ENCODE peak calls at places on chromosomes 1 and 21, in five cellular contexts. A is IMR-90, D is spleen, N is endodermal cell, O is body of pancreas. Q is an unnamed sample.
A peak's percentile ranks its signal among the peaks of the same experiment; 100 is the strongest.

GRCh38 chr21:36274128-36274527 is 45.9 kb upstream of the MORC3 start:
- DNase-seq in A (no peak), O (no peak), D (no peak), N (no peak), Q (no peak)

GRCh38 chr1:116711061-116711582 is 43.1 kb upstream of the CD2 start:
- DNase-seq in O (no peak), N (peak; percentile 74), A (no peak), D (no peak), Q (no peak)

GRCh38 chr1:224054012-224054411 is 59.9 kb upstream of the FBXO28 start:
- DNase-seq in N (no peak), D (no peak), A (no peak), O (no peak), Q (no peak)

GRCh38 chr1:231390071-231390470 is 32.0 kb downstream of the EGLN1 start:
- DNase-seq in D (no peak), O (no peak), A (peak; percentile 73), N (no peak), Q (no peak)

GRCh38 chr1:206970406-206970805 is at the start of gene FCAMR:
- DNase-seq in A (no peak), N (no peak), D (no peak), O (no peak), Q (no peak)

GRCh38 chr21:45405819-45406762 is 1.1 kb downstream of the COL18A1 start:
- DNase-seq in D (peak; percentile 69), A (peak; percentile 44), N (peak; percentile 82), O (no peak), Q (peak; percentile 85)

GRCh38 chr1:35211113-35211399 is 18.1 kb upstream of the SFPQ start:
- DNase-seq in O (no peak), D (no peak), N (no peak), A (no peak), Q (no peak)

GRCh38 chr1:21707891-21708290 is 38.7 kb upstream of the RAP1GAP start:
- DNase-seq in N (no peak), D (no peak), A (no peak), O (no peak), Q (no peak)

GRCh38 chr1:82894635-82895034 is 1093.9 kb downstream of the ADGRL2 start:
- DNase-seq in N (no peak), A (no peak), D (no peak), O (no peak), Q (no peak)

GRCh38 chr1:19009882-19010321 is 53.4 kb upstream of the IFFO2 start:
- DNase-seq in O (peak; percentile 65), N (peak; percentile 93), A (peak; percentile 93), D (no peak), Q (peak; percentile 65)

GRCh38 chr21:17777321-17777720 is 41.8 kb downstream of the C21orf91 start:
- DNase-seq in O (no peak), A (no peak), N (no peak), D (no peak), Q (no peak)

GRCh38 chr1:941588-942383 is 17.3 kb downstream of the NOC2L start:
- DNase-seq in A (peak; percentile 51), D (no peak), O (peak; percentile 55), N (peak; percentile 91), Q (peak; percentile 68)

GRCh38 chr1:174021611-174022079 is 512 bp downstream of the RC3H1 start:
- DNase-seq in D (no peak), N (peak; percentile 86), A (peak; percentile 35), O (peak; percentile 49), Q (peak; percentile 64)

GRCh38 chr1:4362314-4363044 is 291.9 kb upstream of the AJAP1 start:
- DNase-seq in A (no peak), D (no peak), N (no peak), O (no peak), Q (no peak)

GRCh38 chr1:231162970-231163830 is 1.3 kb downstream of the TRIM67 start:
- DNase-seq in O (no peak), A (no peak), N (peak; percentile 75), D (no peak), Q (no peak)

GRCh38 chr21:44458971-44459711 is 3.8 kb downstream of the LRRC3 start:
- DNase-seq in A (no peak), D (no peak), O (no peak), N (no peak), Q (no peak)

GRCh38 chr1:209250970-209251636 is 332.4 kb upstream of the CAMK1G start:
- DNase-seq in D (no peak), A (no peak), N (no peak), O (no peak), Q (no peak)

GRCh38 chr1:7285856-7286454 is 485.1 kb upstream of the VAMP3 start:
- DNase-seq in D (no peak), O (no peak), N (peak; percentile 25), A (no peak), Q (no peak)

GRCh38 chr1:34547043-34547674 is 207.7 kb upstream of the GJB5 start:
- DNase-seq in N (peak; percentile 83), A (no peak), O (no peak), D (no peak), Q (no peak)

GRCh38 chr1:179860667-179861066 is 16.9 kb downstream of the TOR1AIP2 start:
- DNase-seq in N (no peak), D (no peak), O (no peak), A (no peak), Q (no peak)

GRCh38 chr1:93672069-93672468 is 9.6 kb downstream of the BCAR3 start:
- DNase-seq in A (peak; percentile 93), N (no peak), O (peak; percentile 65), D (no peak), Q (no peak)

GRCh38 chr1:115428676-115429075 is 90.6 kb upstream of the NGF start:
- DNase-seq in N (no peak), A (no peak), O (no peak), D (no peak), Q (no peak)

GRCh38 chr21:33937931-33938339 is 22.3 kb upstream of the ATP5PO start:
- DNase-seq in D (no peak), O (no peak), A (no peak), N (no peak), Q (no peak)

GRCh38 chr1:205365945-205366463 is 9.3 kb upstream of the KLHDC8A start:
- DNase-seq in A (no peak), O (peak; percentile 90), N (peak; percentile 47), D (no peak), Q (peak; percentile 69)

GRCh38 chr1:24971539-24971938 is 41.5 kb upstream of the RUNX3 start:
- DNase-seq in D (no peak), O (no peak), A (no peak), N (no peak), Q (no peak)

GRCh38 chr21:43333301-43334062 is 93.4 kb downstream of the SIK1 start:
- DNase-seq in A (peak; percentile 96), D (no peak), N (peak; percentile 80), O (peak; percentile 65), Q (peak; percentile 92)

GRCh38 chr1:110187139-110187890 is 22.8 kb upstream of the KCNC4 start:
- DNase-seq in N (no peak), D (no peak), O (no peak), A (no peak), Q (peak; percentile 37)
- H3K4me3 ChIP-seq in N (no peak overlapping the region), D (no peak overlapping the region), O (no peak overlapping the region), A (no peak overlapping the region), Q (no peak overlapping the region)

DNA sequence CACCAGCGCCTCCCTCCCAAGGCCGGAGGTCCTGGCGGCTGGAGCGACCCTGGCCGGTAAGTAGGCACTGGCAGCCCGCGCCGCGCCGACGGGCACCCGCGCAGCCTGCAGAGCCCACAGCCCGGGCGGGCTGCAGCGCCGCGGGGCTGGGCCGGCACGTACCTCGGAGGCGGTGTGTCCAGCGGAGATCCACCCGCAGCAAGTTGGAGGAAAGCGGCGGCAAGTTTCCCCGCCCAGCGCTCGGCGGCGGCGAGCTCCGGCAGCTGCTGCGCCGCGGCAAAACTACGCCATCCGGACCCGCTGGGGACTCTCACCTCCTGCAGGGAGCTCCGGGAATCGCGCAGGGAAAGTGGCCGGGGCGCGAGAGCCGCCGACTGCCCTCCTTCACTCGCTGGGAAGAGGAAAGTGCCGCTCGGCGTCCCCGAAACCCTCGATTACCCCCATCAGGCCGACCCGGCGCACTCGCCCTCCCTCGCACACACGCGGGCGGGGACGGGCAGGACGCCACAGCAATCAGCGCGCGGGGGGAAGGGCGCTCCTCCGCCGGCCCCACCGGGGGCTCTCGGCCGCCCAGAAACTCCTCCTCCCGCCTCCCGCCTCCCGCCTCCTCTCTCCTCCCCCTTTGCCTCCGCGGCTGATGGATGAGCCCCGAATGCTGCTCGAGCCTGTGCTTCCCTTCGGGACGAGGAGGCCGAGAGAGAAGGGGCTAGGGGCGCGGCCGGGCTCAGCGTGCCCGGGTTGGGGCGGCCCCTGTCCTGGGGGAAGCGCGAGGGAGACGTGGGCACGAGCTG is at the start of gene TGFBR3:
- DNase-seq in D (peak; percentile 93), N (peak; percentile 91), O (peak; percentile 93), A (peak; percentile 90), Q (peak; percentile 92)
- TF ChIP-seq CTCF in D (peak; percentile 22), N (peak; percentile 57), O (peak; percentile 73), A (peak; percentile 59), Q (peak; percentile 56)

GRCh38 chr1:201586806-201587205 is 47.9 kb downstream of the NAV1 start:
- DNase-seq in A (no peak), D (peak; percentile 15), O (no peak), N (no peak), Q (no peak)

GRCh38 chr1:201584510-201584991 is 45.6 kb downstream of the NAV1 start:
- DNase-seq in O (peak; percentile 32), D (peak; percentile 27), A (peak; percentile 89), N (no peak), Q (no peak)

GRCh38 chr1:201587729-201588128 is 48.8 kb downstream of the NAV1 start:
- DNase-seq in N (no peak), O (no peak), A (no peak), D (no peak), Q (no peak)

GRCh38 chr1:201585099-201585498 is 46.2 kb downstream of the NAV1 start:
- DNase-seq in O (no peak), N (no peak), A (peak; percentile 51), D (no peak), Q (peak; percentile 49)

DNA sequence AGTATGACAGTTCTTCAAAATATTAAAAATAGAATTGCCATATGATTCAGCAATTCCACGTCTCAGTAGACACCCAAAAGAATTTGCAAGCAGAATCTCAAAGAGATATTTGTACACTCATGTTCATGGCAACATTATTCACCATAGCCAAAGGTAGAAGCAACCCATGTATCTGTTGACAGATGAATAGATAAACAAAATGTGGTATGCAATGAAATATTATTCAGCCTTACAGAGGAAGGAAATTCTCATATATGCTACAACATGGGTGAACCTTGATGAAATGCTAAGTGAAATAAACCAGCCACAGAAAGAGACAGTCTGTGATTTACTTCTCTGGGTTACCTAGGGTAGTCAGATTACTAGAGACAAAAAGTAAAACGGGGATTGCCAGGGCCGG is 47.0 kb downstream of the NAV1 start:
- DNase-seq in D (no peak), A (peak; percentile 24), O (no peak), N (no peak), Q (no peak)
- H3K4me1 ChIP-seq in D (no peaks in the 10 kb centered on the region), A (peaks cover 29% of the 10 kb centered on the region), O (no peaks in the 10 kb centered on the region), N (no peaks in the 10 kb centered on the region), Q (peaks cover 13% of the 10 kb centered on the region)

GRCh38 chr1:203325418-203326091 is 20.2 kb downstream of the BTG2 start:
- DNase-seq in N (no peak), D (peak; percentile 88), A (no peak), O (peak; percentile 70), Q (no peak)

GRCh38 chr1:203326830-203327683 is 21.7 kb downstream of the BTG2 start:
- DNase-seq in A (peak; percentile 79), N (peak; percentile 97), O (peak; percentile 95), D (peak; percentile 98), Q (peak; percentile 92)

GRCh38 chr1:203324103-203325003 is 19.0 kb downstream of the BTG2 start:
- DNase-seq in N (no peak), A (no peak), D (peak; percentile 82), O (peak; percentile 32), Q (peak; percentile 48)

GRCh38 chr1:203323587-203323986 is 18.3 kb downstream of the BTG2 start:
- DNase-seq in N (no peak), O (peak; percentile 61), A (no peak), D (no peak), Q (no peak)

GRCh38 chr1:203325004-203325417 is 19.7 kb downstream of the BTG2 start:
- DNase-seq in A (no peak), N (peak; percentile 83), D (peak; percentile 89), O (peak; percentile 28), Q (no peak)
- H3K4me3 ChIP-seq in A (no peak overlapping the region), N (no peak overlapping the region), D (peak overlapping the region; percentile 5), O (no peak overlapping the region), Q (no peak overlapping the region)